ENCODE peak calls at places on chromosomes 6 and 20, in four cellular contexts. V is iPS DF 6.9; X is effector memory CD4-positive, alpha-beta T cell; M is foreskin keratinocyte. C is an unnamed sample. For H3K27me3, the result is how much of the 10 kb centered on the place peaks cover.

GRCh38 chr20:53738039-53738944 is 144.7 kb upstream of the ZNF217 start:
- DNase-seq in V (no peak), X (no peak), M (peak), C (peak)

GRCh38 chr6:129269891-129270290 is 387.0 kb downstream of the LAMA2 start:
- DNase-seq in V (no peak), X (no peak), M (no peak), C (no peak)

GRCh38 chr6:5214570-5215052 is 46.1 kb downstream of the LYRM4 start:
- DNase-seq in V (peak), X (no peak), M (no peak), C (peak)

GRCh38 chr20:58647814-58648501 is 3.1 kb upstream of the STX16 start:
- DNase-seq in V (no peak), X (no peak), M (peak), C (peak)

GRCh38 chr6:43278524-43279078 is 19.5 kb upstream of the SLC22A7 start:
- DNase-seq in V (no peak), X (no peak), M (peak), C (no peak)

GRCh38 chr20:62104791-62105345 is 17.4 kb upstream of the LSM14B start:
- DNase-seq in V (no peak), X (no peak), M (no peak), C (no peak)

GRCh38 chr6:166671434-166672061 is 44.5 kb upstream of the RPS6KA2 start:
- DNase-seq in V (no peak), X (no peak), M (no peak), C (no peak)

GRCh38 chr20:40682104-40683045 is 6.7 kb downstream of the MAFB start:
- DNase-seq in V (no peak), X (no peak), M (no peak), C (peak)

GRCh38 chr6:39225543-39225942 is 3.7 kb downstream of the KCNK5 start:
- DNase-seq in V (no peak), X (no peak), M (no peak), C (no peak)

GRCh38 chr20:23689399-23689690 is 507 bp upstream of the CST4 start:
- DNase-seq in V (no peak), X (no peak), M (no peak), C (no peak)

GRCh38 chr20:59063358-59064213 is 21.0 kb upstream of the PRELID3B start:
- DNase-seq in V (no peak), X (no peak), M (peak), C (peak)

GRCh38 chr6:31945507-31946369 is at the start of gene CFB:
- DNase-seq in V (no peak), X (no peak), M (peak), C (peak)

GRCh38 chr6:24283043-24283985 is 74.5 kb downstream of the DCDC2 start:
- DNase-seq in V (peak), X (no peak), M (peak), C (peak)

GRCh38 chr20:35385733-35386132 is 26.0 kb downstream of the UQCC1 start:
- DNase-seq in V (no peak), X (no peak), M (no peak), C (no peak)

GRCh38 chr20:4018015-4018748 is 2.8 kb upstream of the RNF24 start:
- DNase-seq in V (no peak), X (no peak), M (peak), C (no peak)

GRCh38 chr20:49916146-49917002 is 1.0 kb upstream of the SPATA2 start:
- DNase-seq in V (no peak), X (no peak), M (peak), C (no peak)

GRCh38 chr6:34059136-34059731 is 86.7 kb downstream of the GRM4 start:
- DNase-seq in V (no peak), X (no peak), M (no peak), C (no peak)
- H3K27me3 ChIP-seq in V (under half), X (under half), M (under half), C (under half)

GRCh38 chr20:63785646-63786255 is 45.3 kb downstream of the ZBTB46 start:
- DNase-seq in V (no peak), X (no peak), M (no peak), C (no peak)

GRCh38 chr20:63790572-63791168 is 40.4 kb downstream of the ZBTB46 start:
- DNase-seq in V (no peak), X (no peak), M (no peak), C (no peak)

GRCh38 chr20:63789836-63790571 is 41.1 kb downstream of the ZBTB46 start:
- DNase-seq in V (no peak), X (no peak), M (no peak), C (no peak)

GRCh38 chr20:63787302-63787701 is 43.8 kb downstream of the ZBTB46 start:
- DNase-seq in V (no peak), X (no peak), M (no peak), C (peak)

GRCh38 chr20:63787749-63788148 is 43.3 kb downstream of the ZBTB46 start:
- DNase-seq in V (no peak), X (no peak), M (no peak), C (no peak)
- H3K27me3 ChIP-seq in V (under half), X (under half), M (under half), C (under half)

GRCh38 chr6:10381830-10382208 is 33.1 kb downstream of the TFAP2A start:
- DNase-seq in V (no peak), X (no peak), M (no peak), C (no peak)

GRCh38 chr6:10382322-10382721 is 32.6 kb downstream of the TFAP2A start:
- DNase-seq in V (no peak), X (no peak), M (no peak), C (no peak)

GRCh38 chr6:10384064-10384317 is 30.9 kb downstream of the TFAP2A start:
- DNase-seq in V (no peak), X (no peak), M (no peak), C (no peak)

GRCh38 chr6:10383312-10384063 is 31.4 kb downstream of the TFAP2A start:
- DNase-seq in V (no peak), X (no peak), M (peak), C (no peak)

GRCh38 chr6:10382728-10383127 is 32.1 kb downstream of the TFAP2A start:
- DNase-seq in V (no peak), X (no peak), M (no peak), C (no peak)
- H3K27me3 ChIP-seq in V (half or more), X (half or more), M (under half), C (half or more)

GRCh38 chr6:29728173-29728879 is 5.1 kb downstream of the HLA-F start:
- DNase-seq in V (no peak), X (no peak), M (no peak), C (no peak)

GRCh38 chr6:29726795-29727194 is 3.6 kb downstream of the HLA-F start:
- DNase-seq in V (no peak), X (no peak), M (no peak), C (no peak)

GRCh38 chr6:29729774-29730328 is 6.6 kb downstream of the HLA-F start:
- DNase-seq in V (no peak), X (no peak), M (no peak), C (no peak)

GRCh38 chr6:29725981-29726380 is 2.7 kb downstream of the HLA-F start:
- DNase-seq in V (no peak), X (no peak), M (no peak), C (no peak)

DNA sequence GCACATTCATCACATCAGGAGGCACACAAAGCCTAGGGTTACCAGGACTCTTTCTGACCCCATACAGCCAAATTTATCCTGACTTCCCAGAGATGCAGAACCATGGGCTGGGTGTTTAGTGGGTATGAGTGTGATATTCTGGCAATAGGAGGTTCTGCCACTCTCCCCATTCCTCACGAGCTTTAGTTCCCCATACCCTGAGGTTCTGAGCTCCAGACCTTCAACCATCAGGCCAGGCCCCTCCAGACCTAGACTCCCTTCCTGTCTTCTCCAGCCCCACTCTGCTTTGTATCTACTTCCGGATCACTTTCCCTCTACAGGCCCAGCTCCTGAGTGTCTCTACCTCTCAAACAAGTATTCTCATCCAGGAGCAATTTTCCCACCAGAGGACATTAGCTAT is 4.4 kb downstream of the HLA-F start:
- DNase-seq in V (no peak), X (no peak), M (no peak), C (no peak)
- H3K27me3 ChIP-seq in V (under half), X (under half), M (under half), C (under half)

GRCh38 chr6:41356838-41357237 is 21.4 kb downstream of the NCR2 start:
- DNase-seq in V (no peak), X (no peak), M (no peak), C (no peak)
- H3K27me3 ChIP-seq in V (under half), X (under half), M (under half), C (under half)

GRCh38 chr6:149964243-149965190 is 774 bp downstream of the ULBP1 start:
- DNase-seq in V (no peak), X (no peak), M (peak), C (no peak)

GRCh38 chr6:149963462-149964242 is at the start of gene ULBP1:
- DNase-seq in V (peak), X (peak), M (peak), C (peak)

GRCh38 chr6:149961728-149962425 is 1.9 kb upstream of the ULBP1 start:
- DNase-seq in V (no peak), X (no peak), M (no peak), C (no peak)

GRCh38 chr6:149962461-149963211 is 1.1 kb upstream of the ULBP1 start:
- DNase-seq in V (no peak), X (no peak), M (no peak), C (no peak)

DNA sequence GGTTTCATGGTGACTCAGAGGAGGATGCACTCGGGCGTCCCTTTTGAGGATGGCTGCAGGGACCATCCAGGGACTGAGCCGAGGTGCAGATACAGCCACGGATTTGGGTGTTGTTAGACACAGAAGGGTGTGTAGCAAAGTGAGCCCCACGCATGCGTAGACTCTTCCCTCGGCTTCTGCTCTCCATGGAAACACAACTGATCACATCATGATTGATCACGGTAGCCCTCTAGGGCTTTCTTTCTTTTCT is 606 bp upstream of the ULBP1 start:
- DNase-seq in V (no peak), X (peak), M (peak), C (no peak)
- H3K27me3 ChIP-seq in V (half or more), X (under half), M (under half), C (half or more)

GRCh38 chr20:22572491-22572890 is 11.9 kb downstream of the FOXA2 start:
- DNase-seq in V (no peak), X (no peak), M (no peak), C (no peak)
- H3K27me3 ChIP-seq in V (half or more), X (under half), M (half or more), C (half or more)

GRCh38 chr6:70281923-70282902 is 20.7 kb downstream of the COL9A1 start:
- DNase-seq in V (peak), X (no peak), M (no peak), C (peak)
- H3K27me3 ChIP-seq in V (under half), X (under half), M (half or more), C (under half)

DNA sequence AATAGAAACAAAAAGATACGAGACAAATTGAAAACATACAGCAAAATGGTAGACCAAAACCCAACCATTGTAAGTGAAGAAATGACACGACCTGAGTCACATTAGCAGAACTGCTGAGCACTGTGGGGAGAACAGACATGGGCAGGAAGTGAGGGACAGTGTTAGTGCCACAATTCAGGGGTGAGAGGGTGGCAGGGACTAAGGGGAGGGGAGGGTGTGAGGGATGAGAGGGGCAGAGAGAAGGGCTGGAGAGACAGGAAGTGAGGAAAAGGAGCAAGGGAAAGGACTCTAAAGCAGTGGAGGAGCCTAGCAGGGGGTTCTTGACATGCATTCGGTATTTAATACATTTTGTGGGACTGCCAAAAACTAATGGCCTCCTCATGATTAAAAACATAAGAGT is 45.0 kb upstream of the TRIM26 start:
- DNase-seq in V (no peak), X (no peak), M (no peak), C (no peak)
- H3K27me3 ChIP-seq in V (under half), X (under half), M (under half), C (under half)

C was measured in heart right ventricle.